ENCODE peak calls at places on chromosomes 6 and 20, in seven cellular contexts. G, R, P, Q, F, M and U are unnamed samples.

GRCh38 chr6:169895000-169895759 is 143.8 kb downstream of the ERMARD start:
- DNase-seq in G (no peak), R (no peak), P (no peak), Q (no peak), F (no peak), M (no peak), U (peak)

GRCh38 chr6:114051031-114051430 is 80.1 kb upstream of the HDAC2 start:
- DNase-seq in G (no peak), R (no peak), P (no peak), Q (no peak), F (no peak), M (no peak), U (no peak)

GRCh38 chr6:30889921-30890645 is 5.8 kb downstream of the DDR1 start:
- DNase-seq in G (no peak), R (no peak), P (no peak), Q (no peak), F (no peak), M (no peak), U (no peak)

GRCh38 chr6:137013738-137014602 is 30.8 kb downstream of the IL20RA start:
- DNase-seq in G (no peak), R (no peak), P (peak), Q (peak), F (no peak), M (peak), U (no peak)

GRCh38 chr20:44966030-44966961 is at the start of gene STK4:
- DNase-seq in G (peak), R (peak), P (peak), Q (peak), F (peak), M (peak), U (peak)

GRCh38 chr6:144349690-144350132 is 64.6 kb downstream of the UTRN start:
- DNase-seq in G (no peak), R (no peak), P (no peak), Q (peak), F (peak), M (peak), U (no peak)

GRCh38 chr6:27816906-27817305 is 95.3 kb downstream of the OR2B2 start:
- DNase-seq in G (no peak), R (no peak), P (no peak), Q (no peak), F (no peak), M (no peak), U (no peak)

GRCh38 chr6:150175611-150176151 is 32.8 kb downstream of the PPP1R14C start:
- DNase-seq in G (no peak), R (no peak), P (no peak), Q (no peak), F (no peak), M (no peak), U (no peak)

GRCh38 chr6:12614468-12614867 is 102.1 kb upstream of the PHACTR1 start:
- DNase-seq in G (no peak), R (no peak), P (no peak), Q (peak), F (no peak), M (peak), U (no peak)

GRCh38 chr20:40583195-40583594 is 105.8 kb downstream of the MAFB start:
- DNase-seq in G (no peak), R (no peak), P (no peak), Q (no peak), F (no peak), M (no peak), U (no peak)

GRCh38 chr20:10239954-10240353 is 21.3 kb downstream of the SNAP25 start:
- DNase-seq in G (no peak), R (no peak), P (peak), Q (peak), F (no peak), M (peak), U (no peak)

GRCh38 chr20:62779417-62779685 is 16.9 kb upstream of the MRGBP start:
- DNase-seq in G (no peak), R (no peak), P (no peak), Q (no peak), F (no peak), M (no peak), U (no peak)

GRCh38 chr6:68638225-68638900 is 3.3 kb downstream of the ADGRB3 start:
- DNase-seq in G (peak), R (no peak), P (peak), Q (peak), F (no peak), M (peak), U (no peak)

GRCh38 chr6:126721581-126722145 is 381.7 kb downstream of the CENPW start:
- DNase-seq in G (no peak), R (no peak), P (peak), Q (peak), F (no peak), M (peak), U (no peak)

GRCh38 chr6:35544748-35545361 is 32.2 kb upstream of the TULP1 start:
- DNase-seq in G (no peak), R (no peak), P (no peak), Q (no peak), F (no peak), M (no peak), U (no peak)

GRCh38 chr6:139173172-139173571 is 38.3 kb downstream of the HECA start:
- DNase-seq in G (no peak), R (no peak), P (peak), Q (no peak), F (no peak), M (no peak), U (no peak)

GRCh38 chr6:149452062-149452939 is 32.5 kb downstream of the ZC3H12D start:
- DNase-seq in G (no peak), R (no peak), P (no peak), Q (no peak), F (no peak), M (no peak), U (no peak)

GRCh38 chr6:127188752-127189151 is 70.3 kb downstream of the RSPO3 start:
- DNase-seq in G (no peak), R (no peak), P (no peak), Q (no peak), F (no peak), M (no peak), U (no peak)

GRCh38 chr6:90941885-90942284 is 355.0 kb upstream of the MAP3K7 start:
- DNase-seq in G (no peak), R (no peak), P (no peak), Q (no peak), F (no peak), M (no peak), U (no peak)

GRCh38 chr6:156379946-156380707 is 397.1 kb upstream of the ARID1B start:
- DNase-seq in G (no peak), R (no peak), P (no peak), Q (peak), F (no peak), M (peak), U (no peak)

GRCh38 chr6:116779569-116780164 is 14.1 kb upstream of the FAM162B start:
- DNase-seq in G (no peak), R (no peak), P (peak), Q (peak), F (no peak), M (peak), U (no peak)

GRCh38 chr6:20213271-20213798 is 1.1 kb upstream of the MBOAT1 start:
- DNase-seq in G (no peak), R (no peak), P (no peak), Q (no peak), F (no peak), M (peak), U (no peak)

DNA sequence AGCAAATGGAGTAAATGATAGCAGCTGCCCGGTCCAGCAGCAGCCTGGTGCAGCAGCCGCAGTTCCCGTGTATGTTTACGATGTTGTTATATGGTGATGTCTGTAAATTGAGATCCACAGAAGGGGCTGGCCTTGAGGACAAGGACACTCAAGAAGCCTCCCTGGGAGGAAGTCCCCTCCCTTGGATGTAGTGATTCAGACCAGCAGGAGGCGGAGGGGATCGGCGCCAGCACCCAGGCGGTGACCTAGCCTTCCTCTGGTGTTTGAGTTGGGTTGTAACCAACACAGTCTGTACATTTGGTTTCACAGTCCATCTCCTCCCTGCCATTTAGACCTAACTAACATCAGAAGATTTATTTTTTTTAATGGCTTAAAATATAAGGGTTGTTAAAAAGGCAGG is 187.8 kb downstream of the SYNDIG1 start:
- DNase-seq in G (no peak), R (no peak), P (peak), Q (no peak), F (no peak), M (no peak), U (no peak)
- TF ChIP-seq CTCF in G (no peak), R (peak), P (no peak), Q (no peak), F (no peak), M (no peak), U (no peak)

DNA sequence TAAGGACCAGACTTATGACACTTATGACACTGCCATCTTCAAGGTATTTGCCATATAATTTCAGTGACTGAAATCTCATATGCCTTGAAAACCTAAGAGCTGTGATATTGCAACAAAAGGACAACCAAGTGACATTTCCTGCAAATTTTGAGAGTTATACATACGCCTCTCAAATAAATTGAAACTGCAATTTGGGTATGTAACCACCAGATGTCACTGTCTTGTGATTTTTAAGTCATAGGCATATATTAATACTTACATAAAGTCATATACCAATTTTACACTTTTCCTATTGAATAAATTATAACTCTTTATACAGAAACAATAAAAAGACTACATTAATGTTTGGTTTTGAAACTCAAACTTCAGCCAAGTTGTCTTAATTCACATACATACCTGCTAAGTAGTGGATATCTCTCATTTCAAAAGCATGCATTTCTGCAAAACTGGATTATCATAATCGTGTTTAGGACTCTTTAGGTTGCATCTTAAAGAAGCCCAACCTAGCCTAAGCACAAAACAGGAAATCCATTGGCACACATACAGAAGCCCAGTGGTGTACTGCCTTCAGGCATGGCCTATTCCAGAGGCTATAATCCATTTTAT is 180.2 kb downstream of the PACRG start:
- DNase-seq in G (no peak), R (no peak), P (peak), Q (peak), F (no peak), M (peak), U (no peak)
- TF ChIP-seq CTCF in G (peak), R (no peak), P (no peak), Q (peak), F (peak), M (peak), U (peak)

GRCh38 chr6:524803-525202 is 132.1 kb downstream of the HUS1B start:
- DNase-seq in G (no peak), R (no peak), P (no peak), Q (no peak), F (no peak), M (no peak), U (no peak)
- TF ChIP-seq CTCF in G (no peak), R (no peak), P (no peak), Q (no peak), F (no peak), M (no peak), U (no peak)

DNA sequence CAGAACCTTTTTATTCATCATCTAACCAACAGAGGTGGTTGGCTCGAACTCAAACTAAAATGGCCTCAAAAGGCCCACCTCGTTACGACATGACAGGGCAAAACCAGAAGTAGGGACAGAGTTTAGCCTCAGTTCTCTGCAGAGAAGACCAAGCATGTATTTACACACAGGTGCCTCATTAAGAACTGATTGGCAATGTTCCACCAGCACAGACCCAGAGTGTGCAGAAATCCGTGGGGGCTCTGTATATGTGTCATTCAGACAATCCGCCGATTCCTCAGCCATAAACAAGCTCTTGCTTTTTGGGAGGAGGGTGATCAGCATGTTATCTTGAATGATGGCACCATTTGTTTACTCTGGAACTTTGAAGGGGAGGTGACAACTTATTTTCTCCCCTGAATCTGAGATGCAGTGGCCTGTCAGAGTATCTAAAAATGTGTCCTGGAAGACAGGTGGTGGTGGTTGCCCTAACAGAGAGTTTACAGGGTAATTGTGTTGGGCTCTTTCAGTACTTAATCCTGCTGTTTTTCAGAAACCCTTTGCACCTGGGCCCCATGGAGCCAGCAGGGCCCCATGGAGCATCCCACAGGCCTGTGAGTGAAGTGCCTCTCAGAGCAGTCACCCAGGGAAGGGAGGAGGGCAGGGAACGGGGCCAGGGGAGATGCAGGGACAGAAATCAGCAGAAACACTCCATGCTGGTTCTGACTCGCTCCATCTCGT is 29.1 kb upstream of the C20orf203 start:
- DNase-seq in G (no peak), R (no peak), P (no peak), Q (no peak), F (no peak), M (no peak), U (no peak)
- TF ChIP-seq CTCF in G (no peak), R (no peak), P (no peak), Q (no peak), F (no peak), M (no peak), U (no peak)

GRCh38 chr6:134950482-134950881 is 581 bp upstream of the ALDH8A1 start:
- DNase-seq in G (no peak), R (no peak), P (no peak), Q (no peak), F (no peak), M (no peak), U (no peak)
- TF ChIP-seq CTCF in G (no peak), R (no peak), P (no peak), Q (no peak), F (no peak), M (no peak), U (no peak)

GRCh38 chr6:142075516-142076101 is 57.1 kb upstream of the GJE1 start:
- DNase-seq in G (no peak), R (no peak), P (no peak), Q (no peak), F (no peak), M (no peak), U (no peak)

GRCh38 chr6:142074516-142074915 is 58.2 kb upstream of the GJE1 start:
- DNase-seq in G (no peak), R (no peak), P (no peak), Q (no peak), F (no peak), M (no peak), U (no peak)

GRCh38 chr6:142071981-142072380 is 60.7 kb upstream of the GJE1 start:
- DNase-seq in G (no peak), R (no peak), P (peak), Q (peak), F (no peak), M (no peak), U (no peak)
- TF ChIP-seq CTCF in G (no peak), R (no peak), P (no peak), Q (peak), F (no peak), M (no peak), U (no peak)

GRCh38 chr20:60715172-60715571 is 536.9 kb upstream of the CDH4 start:
- DNase-seq in G (no peak), R (no peak), P (peak), Q (no peak), F (no peak), M (no peak), U (no peak)

GRCh38 chr20:60718743-60719142 is 533.3 kb upstream of the CDH4 start:
- DNase-seq in G (no peak), R (no peak), P (no peak), Q (no peak), F (no peak), M (no peak), U (no peak)
- TF ChIP-seq CTCF in G (no peak), R (no peak), P (no peak), Q (no peak), F (no peak), M (no peak), U (peak)